ENCODE peak calls at places on chromosomes 1 and 21, in four cellular contexts. W is GM12878, Q is HepG2, U is K562. S is an unnamed sample.
A peak's percentile ranks its signal among the peaks of the same experiment; 100 is the strongest.

GRCh38 chr21:41961753-41962152 is 7.9 kb upstream of the C2CD2 start:
- DNase-seq in W (no peak), Q (no peak), U (no peak), S (no peak)

GRCh38 chr21:45078877-45079281 is 4.5 kb downstream of the ADARB1 start:
- DNase-seq in W (no peak), Q (no peak), U (no peak), S (no peak)

GRCh38 chr1:239952348-239953307 is 139.1 kb upstream of the FMN2 start:
- DNase-seq in W (no peak), Q (peak; percentile 29), U (peak; percentile 22), S (peak; percentile 60)

GRCh38 chr21:45448810-45449657 is 44.1 kb downstream of the COL18A1 start:
- DNase-seq in W (no peak), Q (peak; percentile 94), U (no peak), S (no peak)

GRCh38 chr1:230073371-230074035 is 6.5 kb downstream of the GALNT2 start:
- DNase-seq in W (no peak), Q (no peak), U (peak; percentile 49), S (no peak)

GRCh38 chr1:212699839-212700596 is at the start of gene BATF3:
- DNase-seq in W (no peak), Q (no peak), U (no peak), S (peak; percentile 44)

GRCh38 chr1:23651069-23651808 is 40.4 kb upstream of the RPL11 start:
- DNase-seq in W (no peak), Q (no peak), U (peak; percentile 33), S (no peak)

GRCh38 chr1:70504821-70505193 is 93.7 kb downstream of the CTH start:
- DNase-seq in W (no peak), Q (no peak), U (no peak), S (no peak)

GRCh38 chr1:243501002-243501401 is 245.2 kb downstream of the SDCCAG8 start:
- DNase-seq in W (no peak), Q (no peak), U (no peak), S (no peak)

GRCh38 chr1:212412374-212412773 is 2.3 kb downstream of the PACC1 start:
- DNase-seq in W (no peak), Q (no peak), U (no peak), S (no peak)

GRCh38 chr1:227934476-227935313 is 13.0 kb downstream of the WNT9A start:
- DNase-seq in W (no peak), Q (peak; percentile 27), U (peak; percentile 28), S (no peak)

GRCh38 chr1:210144736-210145135 is 87.9 kb upstream of the SERTAD4 start:
- DNase-seq in W (no peak), Q (no peak), U (no peak), S (no peak)

GRCh38 chr1:179166663-179167417 is 62.6 kb downstream of the ABL2 start:
- DNase-seq in W (no peak), Q (no peak), U (no peak), S (no peak)

GRCh38 chr1:178023181-178023618 is 53.3 kb upstream of the SEC16B start:
- DNase-seq in W (no peak), Q (peak; percentile 68), U (no peak), S (no peak)

GRCh38 chr1:228555074-228555989 is 68.2 kb downstream of the RNF187 start:
- DNase-seq in W (no peak), Q (peak; percentile 44), U (peak; percentile 31), S (no peak)

GRCh38 chr1:59162665-59163064 is 134.2 kb upstream of the FGGY start:
- DNase-seq in W (no peak), Q (no peak), U (no peak), S (no peak)

GRCh38 chr1:179807691-179808485 is 64.8 kb downstream of the FAM163A start:
- DNase-seq in W (no peak), Q (peak; percentile 18), U (peak; percentile 34), S (no peak)

GRCh38 chr1:24277420-24278169 is 41.6 kb upstream of the GRHL3 start:
- DNase-seq in W (peak; percentile 15), Q (no peak), U (no peak), S (no peak)

GRCh38 chr1:47333922-47334764 is 553 bp downstream of the CMPK1 start:
- DNase-seq in W (no peak), Q (peak; percentile 58), U (peak; percentile 93), S (peak; percentile 92)

GRCh38 chr1:224433041-224433670 is 1.4 kb downstream of the WDR26 start:
- DNase-seq in W (no peak), Q (no peak), U (peak; percentile 47), S (peak; percentile 30)

GRCh38 chr1:93275634-93276295 is 69.9 kb upstream of the DR1 start:
- DNase-seq in W (no peak), Q (peak; percentile 86), U (no peak), S (peak; percentile 8)

GRCh38 chr1:179217943-179218507 is 11.5 kb downstream of the ABL2 start:
- DNase-seq in W (no peak), Q (no peak), U (peak; percentile 69), S (no peak)

GRCh38 chr1:174721246-174721645 is 273.5 kb downstream of the GPR52 start:
- DNase-seq in W (no peak), Q (no peak), U (no peak), S (no peak)

GRCh38 chr1:203769505-203770343 is 4.7 kb downstream of the LAX1 start:
- DNase-seq in W (no peak), Q (peak; percentile 73), U (no peak), S (no peak)

GRCh38 chr21:43611598-43612369 is 47.5 kb downstream of the HSF2BP start:
- DNase-seq in W (no peak), Q (peak; percentile 75), U (peak; percentile 80), S (peak; percentile 85)

GRCh38 chr1:62415687-62416086 is 21.2 kb upstream of the USP1 start:
- DNase-seq in W (no peak), Q (no peak), U (no peak), S (no peak)

GRCh38 chr1:116934586-116935207 is 25.0 kb downstream of the PTGFRN start:
- DNase-seq in W (no peak), Q (peak; percentile 58), U (peak; percentile 41), S (peak; percentile 62)

GRCh38 chr1:150516616-150517015 is 1.1 kb downstream of the FALEC start:
- DNase-seq in W (no peak), Q (peak; percentile 49), U (peak; percentile 68), S (peak; percentile 19)

GRCh38 chr1:50416553-50417453 is 6.4 kb downstream of the DMRTA2 start:
- DNase-seq in W (no peak), Q (no peak), U (no peak), S (peak; percentile 95)

GRCh38 chr21:31371715-31372114 is 27.7 kb upstream of the TIAM1 start:
- DNase-seq in W (no peak), Q (no peak), U (no peak), S (no peak)

GRCh38 chr1:147627435-147628110 is 42.8 kb downstream of the ACP6 start:
- DNase-seq in W (no peak), Q (peak; percentile 40), U (peak; percentile 52), S (peak; percentile 73)

GRCh38 chr1:93346472-93346991 is 825 bp downstream of the DR1 start:
- DNase-seq in W (no peak), Q (peak; percentile 24), U (peak; percentile 59), S (peak; percentile 36)

GRCh38 chr1:71521655-71522264 is 440.9 kb upstream of the ZRANB2 start:
- DNase-seq in W (no peak), Q (peak; percentile 2), U (peak; percentile 6), S (peak; percentile 54)

GRCh38 chr1:155570593-155570990 is 8.0 kb upstream of the ASH1L start:
- DNase-seq in W (no peak), Q (no peak), U (no peak), S (no peak)

GRCh38 chr1:181126871-181127587 is 38.5 kb downstream of the IER5 start:
- DNase-seq in W (no peak), Q (peak; percentile 36), U (peak; percentile 66), S (no peak)

GRCh38 chr1:14924455-14925325 is 228.9 kb upstream of the TMEM51 start:
- DNase-seq in W (no peak), Q (no peak), U (peak; percentile 72), S (peak; percentile 56)

DNA sequence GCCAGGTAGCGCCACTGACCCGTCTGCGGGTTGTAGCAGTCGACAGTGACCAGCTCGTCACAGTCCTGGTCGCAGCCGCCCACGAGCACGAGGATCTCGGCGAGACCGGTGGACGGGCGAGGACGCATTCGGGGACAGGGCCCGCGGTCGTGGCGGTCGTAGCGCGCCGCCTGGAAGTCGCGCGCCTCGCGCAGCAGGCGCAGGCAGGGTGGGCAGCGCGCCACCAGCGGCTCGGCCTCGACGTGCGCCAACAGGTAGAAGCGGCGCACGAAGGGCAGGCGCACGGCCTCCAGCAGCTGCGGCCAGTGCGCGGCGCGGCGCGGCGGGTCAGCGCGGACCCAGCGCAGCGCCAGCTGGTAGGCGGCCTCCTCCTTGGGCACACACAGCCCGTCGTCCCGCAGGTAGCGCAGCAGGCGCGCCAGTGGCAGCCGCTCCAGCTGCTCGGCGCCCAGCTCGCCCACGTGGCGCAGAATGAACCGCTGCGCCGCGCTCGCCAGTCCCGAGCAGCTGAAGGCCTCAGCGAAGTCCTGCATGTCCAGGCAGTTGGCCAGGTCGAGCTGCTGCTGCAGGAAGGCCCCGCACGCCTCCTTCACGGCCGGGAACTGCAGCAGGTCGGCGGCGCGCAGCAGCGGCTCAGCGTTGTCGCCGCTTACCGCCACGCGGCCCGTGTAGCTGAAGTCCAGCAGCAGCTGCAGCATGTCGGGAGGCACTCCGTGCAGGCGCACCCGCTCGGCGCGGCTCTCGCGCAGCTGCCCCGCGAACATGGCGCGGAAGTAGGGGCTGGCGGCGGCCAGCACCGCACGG is 602 bp downstream of the KLHL21 start:
- DNase-seq in W (no peak), Q (no peak), U (peak; percentile 60), S (peak; percentile 55)
- H3K27ac ChIP-seq in W (peak overlapping the region; percentile 79), Q (peak overlapping the region; percentile 100), U (peak overlapping the region; percentile 99), S (no peak overlapping the region)

GRCh38 chr1:231106347-231106746 is 55.5 kb upstream of the TRIM67 start:
- DNase-seq in W (no peak), Q (no peak), U (no peak), S (no peak)
- H3K27me3 ChIP-seq in W (no peaks in the 10 kb centered on the region), Q (peaks cover 15% of the 10 kb centered on the region), U (peaks cover 25% of the 10 kb centered on the region), S (no peaks in the 10 kb centered on the region)

GRCh38 chr1:41860214-41860613 is 58.5 kb downstream of the HIVEP3 start:
- DNase-seq in W (no peak), Q (no peak), U (no peak), S (no peak)

GRCh38 chr1:41859686-41860085 is 59.0 kb downstream of the HIVEP3 start:
- DNase-seq in W (no peak), Q (no peak), U (no peak), S (no peak)

GRCh38 chr1:41853907-41854306 is 64.8 kb downstream of the HIVEP3 start:
- DNase-seq in W (no peak), Q (no peak), U (no peak), S (no peak)

GRCh38 chr1:41855713-41856112 is 63.0 kb downstream of the HIVEP3 start:
- DNase-seq in W (no peak), Q (no peak), U (no peak), S (no peak)

GRCh38 chr1:41856361-41857285 is 62.1 kb downstream of the HIVEP3 start:
- DNase-seq in W (no peak), Q (no peak), U (no peak), S (no peak)
- TF ChIP-seq JUNB in W (no peak), Q (no peak), U (no peak), S (no peak)

DNA sequence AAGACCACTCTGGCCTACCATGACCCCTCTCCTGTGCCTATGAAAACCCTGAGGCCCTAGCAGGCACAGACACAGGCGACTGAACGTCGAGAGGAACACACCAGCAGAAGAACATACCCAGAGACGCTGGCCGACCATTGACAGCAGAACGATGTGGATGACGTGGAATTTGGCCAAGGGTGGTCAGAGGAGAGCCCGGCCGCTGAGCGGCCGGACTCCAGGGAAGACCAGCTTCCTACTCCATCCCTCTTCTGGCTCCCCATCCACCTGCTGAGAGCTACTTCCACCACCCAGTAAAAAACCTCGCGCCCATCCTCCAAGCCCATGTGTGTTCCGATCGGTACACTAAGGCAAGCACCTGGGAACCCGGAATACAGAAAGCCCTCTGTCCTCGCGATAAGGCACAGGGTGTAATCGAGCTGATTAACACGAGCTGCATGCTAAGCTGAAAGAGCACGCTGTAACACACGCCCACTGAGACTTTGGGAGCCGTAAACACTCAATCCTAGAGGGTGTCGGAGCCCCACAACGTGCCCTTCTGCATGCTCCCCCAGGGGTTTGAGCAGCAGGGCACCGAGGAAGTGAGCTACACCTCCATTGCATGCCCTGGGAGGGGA is 150.3 kb downstream of the CENPF start:
- DNase-seq in W (no peak), Q (no peak), U (peak; percentile 24), S (no peak)
- H3K27ac ChIP-seq in W (no peak overlapping the region), Q (no peak overlapping the region), U (no peak overlapping the region), S (no peak overlapping the region)

S was measured in GM23338.